ENCODE peak calls at places on chromosomes 5 and 9, in six cellular contexts. One of them, this sample, is unnamed.

GRCh38 chr5:172004824-172005237 is 1.6 kb downstream of the FBXW11 start:
- DNase-seq in aorta: no peak
- DNase-seq in AG04450: no peak
- DNase-seq in brain microvascular endothelial cell: no peak
- DNase-seq in Caki2: peak; percentile 62
- DNase-seq in T-helper 17 cell: no peak
- DNase-seq in this sample: no peak

GRCh38 chr5:156477196-156477595 is 150.2 kb downstream of the SGCD start:
- DNase-seq in brain microvascular endothelial cell: peak; percentile 10
- DNase-seq in AG04450: no peak
- DNase-seq in T-helper 17 cell: no peak
- DNase-seq in aorta: no peak
- DNase-seq in Caki2: no peak
- DNase-seq in this sample: no peak

GRCh38 chr9:4839470-4839912 is 46.7 kb downstream of the RCL1 start:
- DNase-seq in aorta: no peak
- DNase-seq in AG04450: no peak
- DNase-seq in brain microvascular endothelial cell: peak; percentile 51
- DNase-seq in T-helper 17 cell: no peak
- DNase-seq in Caki2: no peak
- DNase-seq in this sample: no peak

GRCh38 chr9:95157491-95158151 is 159.9 kb downstream of the FANCC start:
- DNase-seq in aorta: no peak
- DNase-seq in brain microvascular endothelial cell: peak; percentile 85
- DNase-seq in T-helper 17 cell: no peak
- DNase-seq in AG04450: peak; percentile 87
- DNase-seq in Caki2: no peak
- DNase-seq in this sample: no peak

GRCh38 chr5:32013658-32014057 is 160.5 kb downstream of the GOLPH3 start:
- DNase-seq in T-helper 17 cell: no peak
- DNase-seq in aorta: no peak
- DNase-seq in AG04450: no peak
- DNase-seq in Caki2: no peak
- DNase-seq in brain microvascular endothelial cell: no peak
- DNase-seq in this sample: no peak

GRCh38 chr5:115944501-115944900 is 17.8 kb upstream of the LVRN start:
- DNase-seq in T-helper 17 cell: no peak
- DNase-seq in AG04450: no peak
- DNase-seq in aorta: no peak
- DNase-seq in brain microvascular endothelial cell: no peak
- DNase-seq in Caki2: no peak
- DNase-seq in this sample: no peak

GRCh38 chr9:97487107-97487506 is 14.4 kb upstream of the TMOD1 start:
- DNase-seq in Caki2: no peak
- DNase-seq in brain microvascular endothelial cell: no peak
- DNase-seq in AG04450: no peak
- DNase-seq in aorta: no peak
- DNase-seq in T-helper 17 cell: no peak
- DNase-seq in this sample: no peak

GRCh38 chr9:109846781-109847180 is 66.8 kb downstream of the PALM2AKAP2 start:
- DNase-seq in aorta: no peak
- DNase-seq in brain microvascular endothelial cell: no peak
- DNase-seq in Caki2: no peak
- DNase-seq in AG04450: no peak
- DNase-seq in T-helper 17 cell: no peak
- DNase-seq in this sample: no peak

GRCh38 chr5:2708751-2709150 is 42.7 kb downstream of the IRX2 start:
- DNase-seq in T-helper 17 cell: no peak
- DNase-seq in brain microvascular endothelial cell: no peak
- DNase-seq in AG04450: no peak
- DNase-seq in aorta: no peak
- DNase-seq in Caki2: no peak
- DNase-seq in this sample: no peak

GRCh38 chr5:94691947-94692346 is 73.5 kb downstream of the SLF1 start:
- DNase-seq in aorta: no peak
- DNase-seq in T-helper 17 cell: no peak
- DNase-seq in Caki2: no peak
- DNase-seq in brain microvascular endothelial cell: peak; percentile 89
- DNase-seq in AG04450: no peak
- DNase-seq in this sample: no peak

GRCh38 chr5:76765249-76765648 is 49.3 kb downstream of the F2R start:
- DNase-seq in aorta: no peak
- DNase-seq in Caki2: no peak
- DNase-seq in AG04450: peak; percentile 59
- DNase-seq in brain microvascular endothelial cell: peak; percentile 45
- DNase-seq in T-helper 17 cell: no peak
- DNase-seq in this sample: no peak

GRCh38 chr9:18771018-18771417 is 262.0 kb downstream of the SAXO1 start:
- DNase-seq in brain microvascular endothelial cell: no peak
- DNase-seq in AG04450: no peak
- DNase-seq in aorta: no peak
- DNase-seq in T-helper 17 cell: no peak
- DNase-seq in Caki2: no peak
- DNase-seq in this sample: no peak

GRCh38 chr5:89690331-89690730 is 719.2 kb downstream of the CETN3 start:
- DNase-seq in Caki2: no peak
- DNase-seq in AG04450: no peak
- DNase-seq in aorta: no peak
- DNase-seq in T-helper 17 cell: no peak
- DNase-seq in brain microvascular endothelial cell: no peak
- DNase-seq in this sample: no peak

GRCh38 chr9:3659647-3660046 is 133.8 kb upstream of the RFX3 start:
- DNase-seq in brain microvascular endothelial cell: no peak
- DNase-seq in AG04450: no peak
- DNase-seq in T-helper 17 cell: no peak
- DNase-seq in aorta: no peak
- DNase-seq in Caki2: no peak
- DNase-seq in this sample: no peak

GRCh38 chr9:87422999-87423398 is 74.7 kb upstream of the DAPK1 start:
- DNase-seq in brain microvascular endothelial cell: no peak
- DNase-seq in T-helper 17 cell: no peak
- DNase-seq in AG04450: no peak
- DNase-seq in Caki2: no peak
- DNase-seq in aorta: no peak
- DNase-seq in this sample: no peak

GRCh38 chr5:80961376-80962281 is 1.5 kb downstream of the RASGRF2 start:
- DNase-seq in Caki2: no peak
- DNase-seq in brain microvascular endothelial cell: no peak
- DNase-seq in aorta: no peak
- DNase-seq in AG04450: no peak
- DNase-seq in T-helper 17 cell: no peak
- DNase-seq in this sample: no peak

GRCh38 chr9:37269221-37269620 is 148.8 kb downstream of the ZCCHC7 start:
- DNase-seq in aorta: no peak
- DNase-seq in Caki2: no peak
- DNase-seq in brain microvascular endothelial cell: no peak
- DNase-seq in T-helper 17 cell: no peak
- DNase-seq in AG04450: no peak
- DNase-seq in this sample: no peak

GRCh38 chr9:128703616-128704355 is 1.5 kb downstream of the PKN3 start:
- DNase-seq in AG04450: no peak
- DNase-seq in T-helper 17 cell: no peak
- DNase-seq in aorta: peak; percentile 80
- DNase-seq in Caki2: no peak
- DNase-seq in brain microvascular endothelial cell: no peak
- DNase-seq in this sample: no peak

GRCh38 chr9:2481216-2481615 is 140.4 kb upstream of the VLDLR start:
- DNase-seq in aorta: no peak
- DNase-seq in AG04450: no peak
- DNase-seq in T-helper 17 cell: no peak
- DNase-seq in Caki2: no peak
- DNase-seq in brain microvascular endothelial cell: no peak
- DNase-seq in this sample: no peak

GRCh38 chr5:126538579-126538978 is 56.4 kb downstream of the ALDH7A1 start:
- DNase-seq in AG04450: no peak
- DNase-seq in T-helper 17 cell: no peak
- DNase-seq in aorta: no peak
- DNase-seq in Caki2: no peak
- DNase-seq in brain microvascular endothelial cell: no peak
- DNase-seq in this sample: no peak

GRCh38 chr9:134315716-134316443 is 10.4 kb upstream of the RXRA start:
- DNase-seq in AG04450: no peak
- DNase-seq in T-helper 17 cell: no peak
- DNase-seq in Caki2: no peak
- DNase-seq in aorta: peak; percentile 57
- DNase-seq in brain microvascular endothelial cell: no peak
- DNase-seq in this sample: no peak

GRCh38 chr9:95835398-95835797 is 40.1 kb upstream of the ERCC6L2 start:
- DNase-seq in Caki2: no peak
- DNase-seq in T-helper 17 cell: no peak
- DNase-seq in brain microvascular endothelial cell: no peak
- DNase-seq in aorta: no peak
- DNase-seq in AG04450: no peak
- DNase-seq in this sample: no peak

GRCh38 chr5:38453506-38453905 is 102.9 kb downstream of the LIFR start:
- DNase-seq in AG04450: no peak
- DNase-seq in Caki2: no peak
- DNase-seq in aorta: no peak
- DNase-seq in T-helper 17 cell: no peak
- DNase-seq in brain microvascular endothelial cell: no peak
- DNase-seq in this sample: no peak

GRCh38 chr5:167305591-167306213 is 985.7 kb upstream of the WWC1 start:
- DNase-seq in aorta: no peak
- DNase-seq in T-helper 17 cell: no peak
- DNase-seq in Caki2: no peak
- DNase-seq in brain microvascular endothelial cell: no peak
- DNase-seq in AG04450: no peak
- DNase-seq in this sample: no peak

GRCh38 chr5:157778121-157778805 is 34.8 kb downstream of the LSM11 start:
- DNase-seq in Caki2: no peak
- DNase-seq in AG04450: no peak
- DNase-seq in T-helper 17 cell: no peak
- DNase-seq in aorta: no peak
- DNase-seq in brain microvascular endothelial cell: no peak
- DNase-seq in this sample: no peak

GRCh38 chr9:79280691-79281090 is 291.1 kb upstream of the TLE4 start:
- DNase-seq in brain microvascular endothelial cell: no peak
- DNase-seq in aorta: no peak
- DNase-seq in AG04450: no peak
- DNase-seq in Caki2: no peak
- DNase-seq in T-helper 17 cell: no peak
- DNase-seq in this sample: no peak

GRCh38 chr5:74083096-74083495 is 457.1 kb downstream of the ARHGEF28 start:
- DNase-seq in brain microvascular endothelial cell: no peak
- DNase-seq in Caki2: no peak
- DNase-seq in T-helper 17 cell: no peak
- DNase-seq in aorta: no peak
- DNase-seq in AG04450: no peak
- DNase-seq in this sample: no peak

GRCh38 chr9:130331573-130331972 is 66.0 kb downstream of the HMCN2 start:
- DNase-seq in T-helper 17 cell: no peak
- DNase-seq in Caki2: no peak
- DNase-seq in aorta: peak; percentile 86
- DNase-seq in brain microvascular endothelial cell: peak; percentile 18
- DNase-seq in AG04450: peak; percentile 55
- DNase-seq in this sample: no peak

GRCh38 chr9:18490591-18491370 is 16.8 kb downstream of the ADAMTSL1 start:
- DNase-seq in T-helper 17 cell: no peak
- DNase-seq in AG04450: peak; percentile 96
- DNase-seq in aorta: peak; percentile 86
- DNase-seq in Caki2: no peak
- DNase-seq in brain microvascular endothelial cell: peak; percentile 99
- DNase-seq in this sample: no peak